ENCODE peak calls at places on chromosomes 2 and 18, in seven cellular contexts. A, I, H, Q, D, V and Y are unnamed samples.

GRCh38 chr2:191321861-191322662 is 76.9 kb downstream of the MYO1B start:
- DNase-seq in A (no peak), I (no peak), H (peak; percentile 56), Q (no peak), D (peak; percentile 53), V (no peak), Y (no peak)

GRCh38 chr2:66343259-66343658 is 91.7 kb upstream of the MEIS1 start:
- DNase-seq in A (no peak), I (no peak), H (no peak), Q (no peak), D (no peak), V (no peak), Y (no peak)

GRCh38 chr2:45283764-45284620 is 274.7 kb upstream of the SIX2 start:
- DNase-seq in A (no peak), I (no peak), H (no peak), Q (peak; percentile 30), D (no peak), V (no peak), Y (peak; percentile 56)

GRCh38 chr2:673615-674318 is 3.4 kb downstream of the TMEM18 start:
- DNase-seq in A (no peak), I (no peak), H (no peak), Q (no peak), D (no peak), V (no peak), Y (no peak)

GRCh38 chr2:9950521-9951271 is 797 bp upstream of the GRHL1 start:
- DNase-seq in A (peak; percentile 32), I (peak; percentile 52), H (no peak), Q (peak; percentile 62), D (peak; percentile 74), V (no peak), Y (peak; percentile 65)

GRCh38 chr2:169363027-169363569 is 764 bp upstream of the LRP2 start:
- DNase-seq in A (no peak), I (no peak), H (no peak), Q (no peak), D (peak; percentile 37), V (no peak), Y (peak; percentile 6)

GRCh38 chr2:40315684-40316083 is 136.2 kb downstream of the SLC8A1 start:
- DNase-seq in A (no peak), I (no peak), H (no peak), Q (no peak), D (no peak), V (no peak), Y (no peak)

GRCh38 chr18:58862851-58863538 is 1.7 kb upstream of the ZNF532 start:
- DNase-seq in A (peak; percentile 39), I (peak; percentile 49), H (no peak), Q (peak; percentile 25), D (peak; percentile 66), V (peak; percentile 51), Y (no peak)

GRCh38 chr2:211722928-211723327 is 815.7 kb downstream of the ERBB4 start:
- DNase-seq in A (no peak), I (no peak), H (no peak), Q (no peak), D (no peak), V (no peak), Y (no peak)

GRCh38 chr2:82256288-82256687 is 1951.7 kb upstream of the LRRTM1 start:
- DNase-seq in A (no peak), I (no peak), H (no peak), Q (no peak), D (no peak), V (no peak), Y (no peak)

GRCh38 chr2:127525692-127526141 is 572 bp downstream of the IWS1 start:
- DNase-seq in A (peak; percentile 37), I (no peak), H (no peak), Q (peak; percentile 14), D (peak; percentile 42), V (peak; percentile 55), Y (peak; percentile 53)

GRCh38 chr2:106147159-106147558 is 46.9 kb downstream of the UXS1 start:
- DNase-seq in A (no peak), I (no peak), H (no peak), Q (no peak), D (no peak), V (no peak), Y (peak; percentile 87)

GRCh38 chr2:169476459-169476858 is 2.8 kb upstream of the BBS5 start:
- DNase-seq in A (no peak), I (no peak), H (no peak), Q (no peak), D (no peak), V (no peak), Y (no peak)

GRCh38 chr2:126894082-126894481 is 4.6 kb upstream of the TEX51 start:
- DNase-seq in A (no peak), I (no peak), H (no peak), Q (no peak), D (no peak), V (no peak), Y (no peak)

GRCh38 chr2:28515176-28515751 is 19.4 kb downstream of the PLB1 start:
- DNase-seq in A (no peak), I (no peak), H (no peak), Q (no peak), D (no peak), V (no peak), Y (no peak)

GRCh38 chr2:113124181-113124961 is 3.0 kb upstream of the IL1RN start:
- DNase-seq in A (no peak), I (no peak), H (no peak), Q (no peak), D (no peak), V (no peak), Y (no peak)

GRCh38 chr2:3479430-3480320 is 39.7 kb downstream of the ADI1 start:
- DNase-seq in A (no peak), I (no peak), H (no peak), Q (no peak), D (no peak), V (peak; percentile 57), Y (no peak)

GRCh38 chr2:188765522-188765921 is 208.7 kb upstream of the COL3A1 start:
- DNase-seq in A (no peak), I (no peak), H (no peak), Q (no peak), D (peak; percentile 56), V (peak; percentile 1), Y (peak; percentile 33)

GRCh38 chr2:132593171-132593570 is 76.8 kb downstream of the LYPD1 start:
- DNase-seq in A (no peak), I (no peak), H (no peak), Q (no peak), D (no peak), V (no peak), Y (no peak)

DNA sequence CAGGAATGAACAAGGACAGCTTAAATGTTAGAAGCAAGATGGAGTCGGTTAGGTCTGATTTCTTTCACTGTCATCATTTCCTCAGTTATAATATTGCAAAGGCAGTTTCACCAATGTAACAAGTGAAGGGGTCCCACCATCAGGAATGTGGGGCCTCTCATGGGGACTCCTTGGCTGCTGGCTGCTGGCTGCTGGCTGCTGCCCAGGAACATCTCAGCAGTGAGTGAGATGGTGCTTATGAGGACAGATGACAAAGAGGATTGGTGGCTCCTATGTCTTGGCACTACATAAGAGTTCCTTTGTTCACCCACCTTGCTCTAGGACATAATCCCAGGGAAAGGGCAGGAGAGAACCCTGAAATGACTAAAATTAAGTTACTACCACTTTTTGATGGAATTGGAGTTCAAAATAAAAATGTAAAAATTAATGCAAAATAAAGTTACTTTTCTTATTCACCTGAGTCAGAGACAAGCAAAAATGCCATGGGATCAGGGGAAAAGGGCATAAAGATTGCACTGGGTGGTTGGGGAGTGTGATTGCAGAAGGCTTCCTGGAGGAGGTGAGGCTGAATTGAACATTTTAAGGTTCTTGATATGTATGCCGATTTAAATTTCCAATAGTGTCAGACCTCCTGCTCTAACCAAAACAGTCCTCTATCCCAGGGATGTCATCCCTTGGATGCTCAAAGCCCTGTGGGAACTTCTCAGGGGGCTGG is 23.4 kb downstream of the TMEM177 start:
- DNase-seq in A (no peak), I (no peak), H (no peak), Q (no peak), D (no peak), V (no peak), Y (no peak)
- H3K4me1 ChIP-seq in A (no peaks in the 10 kb centered on the region), I (peaks cover 6% of the 10 kb centered on the region), H (peaks cover 37% of the 10 kb centered on the region), Q (peaks cover 4% of the 10 kb centered on the region), D (peaks cover 33% of the 10 kb centered on the region), V (peaks cover 20% of the 10 kb centered on the region), Y (peaks cover 3% of the 10 kb centered on the region)

GRCh38 chr2:37655442-37655841 is 16.0 kb downstream of the CDC42EP3 start:
- DNase-seq in A (no peak), I (no peak), H (no peak), Q (no peak), D (no peak), V (no peak), Y (no peak)

GRCh38 chr2:37653093-37653492 is 18.3 kb downstream of the CDC42EP3 start:
- DNase-seq in A (no peak), I (no peak), H (no peak), Q (no peak), D (no peak), V (peak; percentile 48), Y (no peak)

GRCh38 chr2:37653805-37654378 is 17.6 kb downstream of the CDC42EP3 start:
- DNase-seq in A (no peak), I (peak; percentile 68), H (no peak), Q (no peak), D (no peak), V (peak; percentile 82), Y (no peak)

GRCh38 chr2:37654932-37655331 is 16.5 kb downstream of the CDC42EP3 start:
- DNase-seq in A (no peak), I (no peak), H (no peak), Q (no peak), D (peak; percentile 55), V (peak; percentile 89), Y (no peak)

GRCh38 chr2:37654419-37654818 is 17.0 kb downstream of the CDC42EP3 start:
- DNase-seq in A (no peak), I (no peak), H (no peak), Q (no peak), D (peak; percentile 31), V (no peak), Y (no peak)
- H3K4me3 ChIP-seq in A (no peak overlapping the region), I (peak overlapping the region; percentile 11), H (peak overlapping the region; percentile 41), Q (no peak overlapping the region), D (no peak overlapping the region), V (peak overlapping the region; percentile 64), Y (no peak overlapping the region)

GRCh38 chr2:234993547-234993981 is 41.7 kb downstream of the SH3BP4 start:
- DNase-seq in A (no peak), I (no peak), H (no peak), Q (no peak), D (no peak), V (peak; percentile 69), Y (no peak)

GRCh38 chr2:234995332-234996007 is 43.7 kb downstream of the SH3BP4 start:
- DNase-seq in A (peak; percentile 47), I (no peak), H (no peak), Q (no peak), D (no peak), V (no peak), Y (no peak)

GRCh38 chr2:234992624-234993349 is 41.0 kb downstream of the SH3BP4 start:
- DNase-seq in A (no peak), I (no peak), H (no peak), Q (no peak), D (no peak), V (no peak), Y (no peak)

GRCh38 chr2:234996041-234996440 is 44.2 kb downstream of the SH3BP4 start:
- DNase-seq in A (no peak), I (no peak), H (no peak), Q (no peak), D (peak; percentile 58), V (no peak), Y (no peak)

GRCh38 chr2:234994340-234995321 is 42.8 kb downstream of the SH3BP4 start:
- DNase-seq in A (no peak), I (no peak), H (no peak), Q (no peak), D (peak; percentile 70), V (peak; percentile 4), Y (no peak)
- H3K4me1 ChIP-seq in A (no peaks in the 10 kb centered on the region), I (peaks cover 40% of the 10 kb centered on the region), H (peaks cover 35% of the 10 kb centered on the region), Q (peaks cover 55% of the 10 kb centered on the region), D (peaks cover 54% of the 10 kb centered on the region), V (peaks cover 31% of the 10 kb centered on the region), Y (peaks cover 86% of the 10 kb centered on the region)

GRCh38 chr2:43218550-43219382 is 7.6 kb downstream of the ZFP36L2 start:
- DNase-seq in A (peak; percentile 87), I (peak; percentile 50), H (no peak), Q (no peak), D (no peak), V (peak; percentile 90), Y (no peak)
- H3K4me3 ChIP-seq in A (peak overlapping the region; percentile 88), I (peak overlapping the region; percentile 72), H (peak overlapping the region; percentile 83), Q (peak overlapping the region; percentile 44), D (peak overlapping the region; percentile 23), V (peak overlapping the region; percentile 89), Y (peak overlapping the region; percentile 30)